ENCODE peak calls at places on chromosomes 12 and 14, in four cellular contexts. W is A673, Y is fibroblast of lung, D is heart left ventricle. Q is an unnamed sample. For H3K27me3, the result is how much of the 10 kb centered on the place peaks cover.

GRCh38 chr12:99649551-99649950 is 2.0 kb downstream of the GARIN6 start:
- DNase-seq in W (peak), Y (no peak), D (no peak), Q (no peak)

GRCh38 chr12:12903642-12904609 is 12.6 kb downstream of the GPRC5A start:
- DNase-seq in W (no peak), Y (no peak), D (no peak), Q (no peak)

GRCh38 chr14:50028458-50028857 is 87.9 kb downstream of the VCPKMT start:
- DNase-seq in W (no peak), Y (no peak), D (no peak), Q (no peak)

GRCh38 chr12:4975574-4975973 is 65.9 kb downstream of the KCNA1 start:
- DNase-seq in W (peak), Y (no peak), D (no peak), Q (no peak)

GRCh38 chr14:88209273-88209672 is 113.8 kb downstream of the KCNK10 start:
- DNase-seq in W (no peak), Y (no peak), D (no peak), Q (no peak)

GRCh38 chr12:65275627-65276026 is 2.9 kb upstream of the MSRB3 start:
- DNase-seq in W (no peak), Y (no peak), D (no peak), Q (no peak)

GRCh38 chr12:68825569-68826217 is 17.7 kb downstream of the MDM2 start:
- DNase-seq in W (no peak), Y (no peak), D (no peak), Q (no peak)

GRCh38 chr12:19129486-19130223 is at the start of gene PLEKHA5:
- DNase-seq in W (peak), Y (peak), D (peak), Q (no peak)

GRCh38 chr14:61203059-61203753 is 77.9 kb downstream of the TMEM30B start:
- DNase-seq in W (no peak), Y (no peak), D (no peak), Q (no peak)

GRCh38 chr12:52354197-52354596 is 13.1 kb downstream of the KRT85 start:
- DNase-seq in W (peak), Y (no peak), D (no peak), Q (no peak)

GRCh38 chr14:54683882-54684794 is 117.2 kb downstream of the SAMD4A start:
- DNase-seq in W (peak), Y (peak), D (peak), Q (no peak)

GRCh38 chr12:113136128-113136989 is 798 bp upstream of the RASAL1 start:
- DNase-seq in W (peak), Y (no peak), D (no peak), Q (no peak)

GRCh38 chr12:25855716-25856115 is 102.8 kb upstream of the RASSF8 start:
- DNase-seq in W (no peak), Y (peak), D (no peak), Q (no peak)

GRCh38 chr12:42128327-42128726 is 16.3 kb downstream of the GXYLT1 start:
- DNase-seq in W (no peak), Y (peak), D (no peak), Q (no peak)

GRCh38 chr14:65453807-65454480 is 41.4 kb downstream of the FUT8 start:
- DNase-seq in W (no peak), Y (no peak), D (no peak), Q (no peak)

GRCh38 chr14:71439247-71439646 is 493.0 kb upstream of the RGS6 start:
- DNase-seq in W (no peak), Y (peak), D (no peak), Q (no peak)

GRCh38 chr14:71448431-71449315 is 483.6 kb upstream of the RGS6 start:
- DNase-seq in W (no peak), Y (no peak), D (no peak), Q (no peak)

GRCh38 chr14:71441142-71441541 is 491.1 kb upstream of the RGS6 start:
- DNase-seq in W (no peak), Y (no peak), D (no peak), Q (no peak)

GRCh38 chr14:71442503-71442902 is 489.7 kb upstream of the RGS6 start:
- DNase-seq in W (no peak), Y (no peak), D (no peak), Q (no peak)

DNA sequence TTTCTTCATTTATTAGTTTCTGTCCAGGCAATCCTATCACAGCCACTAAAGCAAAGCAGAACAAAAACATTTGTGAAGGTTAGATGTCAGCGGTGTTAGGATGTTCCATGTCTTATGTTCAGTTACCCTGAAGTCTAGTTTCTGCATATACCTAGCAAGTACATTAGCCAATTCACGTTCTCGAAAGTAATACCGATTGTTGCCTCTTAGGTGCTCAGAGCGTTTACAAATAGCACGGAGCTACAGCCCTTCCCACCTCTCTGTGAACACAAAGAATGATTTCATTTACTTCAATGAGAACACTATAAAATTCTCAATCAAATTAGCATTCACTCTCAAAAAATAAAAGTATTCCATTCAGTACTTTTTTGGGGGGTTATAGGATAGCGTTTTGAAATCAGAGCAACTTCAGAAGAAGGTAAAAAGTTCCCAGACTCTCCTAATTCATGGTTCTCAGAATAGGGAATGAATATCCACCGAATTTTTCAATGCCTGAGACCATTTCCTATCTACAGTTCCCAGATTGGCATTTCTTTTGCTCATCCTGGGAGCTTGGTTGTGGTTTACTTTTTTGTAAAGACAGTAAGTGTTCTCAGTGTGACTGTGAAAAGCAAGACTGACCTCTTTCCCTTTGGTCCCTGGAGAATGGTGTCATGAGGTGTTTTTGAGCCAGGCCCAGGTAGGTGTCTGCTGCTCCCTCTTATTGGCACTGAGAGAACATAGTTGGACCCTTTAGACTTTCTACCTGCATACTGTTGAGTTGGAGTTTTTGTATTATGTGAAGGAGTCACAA is 488.0 kb upstream of the RGS6 start:
- DNase-seq in W (no peak), Y (no peak), D (no peak), Q (no peak)
- TF ChIP-seq CTCF in W (no peak), Y (no peak), D (no peak), Q (no peak)

GRCh38 chr12:49059385-49060232 is 985 bp downstream of the KMT2D start:
- DNase-seq in W (peak), Y (peak), D (no peak), Q (no peak)

GRCh38 chr12:49059063-49059384 is 1.6 kb downstream of the KMT2D start:
- DNase-seq in W (no peak), Y (no peak), D (peak), Q (no peak)

GRCh38 chr12:49061157-49061650 is 610 bp upstream of the KMT2D start:
- DNase-seq in W (no peak), Y (no peak), D (no peak), Q (no peak)

GRCh38 chr12:49058366-49059062 is 2.1 kb downstream of the KMT2D start:
- DNase-seq in W (no peak), Y (no peak), D (no peak), Q (no peak)

GRCh38 chr12:49060237-49061156 is at the start of gene KMT2D:
- DNase-seq in W (peak), Y (peak), D (peak), Q (peak)
- H3K4me3 ChIP-seq in W (peak), Y (peak), D (peak), Q (peak)

DNA sequence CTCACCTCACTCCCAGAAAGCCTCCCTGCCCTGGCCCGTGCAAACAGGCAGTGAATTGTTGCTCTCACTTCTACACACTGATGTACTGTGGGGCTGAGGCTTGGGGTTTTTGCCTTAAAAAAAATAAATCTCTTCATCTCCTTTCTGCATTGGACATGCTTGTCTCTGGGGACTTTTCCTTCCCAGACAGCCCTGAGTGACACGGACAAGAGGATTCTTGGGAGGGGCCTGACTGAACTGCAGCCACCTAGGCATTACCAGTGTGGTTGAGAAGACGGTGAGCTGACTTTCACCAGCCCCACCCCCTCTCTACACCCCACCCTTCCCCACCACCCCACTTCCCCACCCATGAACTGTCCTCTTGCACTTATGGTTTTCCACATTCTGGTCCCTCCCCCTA is 51.6 kb upstream of the PARP11 start:
- DNase-seq in W (no peak), Y (no peak), D (no peak), Q (no peak)
- H3K27me3 ChIP-seq in W (under half), Y (under half), D (under half), Q (under half)

GRCh38 chr14:92510972-92511371 is 2.6 kb upstream of the RIN3 start:
- DNase-seq in W (no peak), Y (no peak), D (no peak), Q (no peak)
- TF ChIP-seq CTCF in W (no peak), Y (no peak), D (no peak), Q (no peak)

DNA sequence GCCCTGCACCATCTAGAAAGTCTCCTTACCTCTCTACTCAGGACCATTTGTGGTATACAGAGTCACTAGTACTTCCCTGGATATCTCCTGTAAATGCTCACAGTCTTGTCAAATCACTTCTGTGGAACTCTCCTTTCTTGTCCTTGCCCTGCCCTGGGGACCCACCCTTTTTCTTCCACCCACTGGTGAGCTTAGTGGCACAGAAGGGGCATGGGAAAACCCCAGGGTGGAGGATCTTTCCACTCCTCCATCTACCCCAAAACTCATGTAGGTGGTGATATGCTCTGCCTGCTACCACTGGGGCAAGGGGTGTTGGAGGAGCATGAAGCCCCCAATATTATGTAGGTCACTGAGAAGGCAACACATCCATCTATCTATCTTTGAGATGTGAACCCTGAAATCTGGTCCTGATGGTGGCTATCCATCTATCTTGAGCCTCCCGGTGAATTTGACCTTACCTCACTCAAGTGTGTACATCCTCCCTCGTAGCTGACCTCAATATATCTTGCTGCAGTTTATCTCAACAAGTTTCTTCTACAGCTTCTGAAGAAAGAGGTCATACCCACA is 943 bp downstream of the TESPA1 start:
- DNase-seq in W (no peak), Y (no peak), D (no peak), Q (no peak)
- H3K4me3 ChIP-seq in W (no peak), Y (no peak), D (no peak), Q (no peak)

GRCh38 chr12:108449478-108449877 is 65.6 kb upstream of the FICD start:
- DNase-seq in W (peak), Y (no peak), D (no peak), Q (no peak)
- H3K27me3 ChIP-seq in W (under half), Y (under half), D (under half), Q (under half)

GRCh38 chr14:56860441-56860840 is 50.2 kb upstream of the OTX2 start:
- DNase-seq in W (no peak), Y (no peak), D (no peak), Q (no peak)
- TF ChIP-seq CTCF in W (no peak), Y (no peak), D (no peak), Q (no peak)

GRCh38 chr12:132548430-132549058 is 58.6 kb downstream of the FBRSL1 start:
- DNase-seq in W (no peak), Y (no peak), D (no peak), Q (no peak)

GRCh38 chr12:132549059-132549458 is 59.1 kb downstream of the FBRSL1 start:
- DNase-seq in W (no peak), Y (no peak), D (no peak), Q (no peak)

GRCh38 chr12:132550830-132551229 is 59.6 kb downstream of the LRCOL1 start:
- DNase-seq in W (no peak), Y (no peak), D (no peak), Q (no peak)

GRCh38 chr12:132551271-132552120 is 58.9 kb downstream of the LRCOL1 start:
- DNase-seq in W (no peak), Y (no peak), D (no peak), Q (no peak)

GRCh38 chr12:132550014-132550802 is 60.2 kb downstream of the LRCOL1 start:
- DNase-seq in W (no peak), Y (no peak), D (no peak), Q (no peak)
- H3K4me3 ChIP-seq in W (no peak), Y (no peak), D (no peak), Q (no peak)

GRCh38 chr14:99183311-99183710 is 88.7 kb downstream of the BCL11B start:
- DNase-seq in W (no peak), Y (no peak), D (no peak), Q (no peak)
- H3K27me3 ChIP-seq in W (under half), Y (under half), D (under half), Q (under half)

DNA sequence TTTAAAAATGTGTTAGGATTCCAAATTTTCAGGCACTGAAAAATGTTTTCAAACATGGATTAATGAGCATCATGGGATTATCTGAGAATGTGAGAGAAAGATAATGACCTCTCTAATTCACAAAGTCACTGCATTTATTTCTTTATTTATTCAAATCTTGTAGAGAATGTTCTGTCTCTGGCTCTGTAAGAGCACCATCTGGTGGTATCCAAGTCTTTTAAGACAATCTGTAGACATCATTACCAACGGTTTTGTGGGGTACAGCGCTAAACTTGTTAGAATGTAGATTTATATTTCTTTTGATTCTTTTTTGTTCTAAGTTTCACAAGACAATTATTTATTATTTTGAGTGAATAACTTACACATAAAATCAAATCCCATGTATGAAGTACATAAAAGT is 956.0 kb upstream of the NOVA1 start:
- DNase-seq in W (peak), Y (peak), D (no peak), Q (no peak)
- TF ChIP-seq CTCF in W (peak), Y (no peak), D (no peak), Q (peak)

Q was measured in kidney epithelial cell.